ENCODE peak calls at places on chromosomes 1 and 21, in six cellular contexts. G is mammary epithelial cell, H is lower lobe of right lung, S is heart left ventricle, K is body of pancreas, Q is upper lobe of right lung. T is an unnamed sample.

GRCh38 chr21:34886554-34887385 is 162.3 kb downstream of the RUNX1 start:
- DNase-seq in K (peak; percentile 27), G (no peak), H (peak; percentile 69), Q (peak; percentile 77), S (no peak), T (peak; percentile 56)

GRCh38 chr1:209655832-209656231 is 3.6 kb upstream of the LAMB3 start:
- DNase-seq in H (no peak), S (no peak), K (peak; percentile 86), G (peak; percentile 99), Q (no peak), T (peak; percentile 24)

GRCh38 chr1:67771152-67771551 is 62.1 kb downstream of the GNG12 start:
- DNase-seq in S (no peak), Q (no peak), H (no peak), K (peak; percentile 88), G (peak; percentile 91), T (no peak)

GRCh38 chr1:171653796-171654704 is 1.6 kb upstream of the MYOC start:
- DNase-seq in S (no peak), Q (no peak), H (no peak), K (no peak), G (no peak), T (no peak)

GRCh38 chr1:101632548-101633256 is 364.0 kb downstream of the OLFM3 start:
- DNase-seq in H (no peak), G (no peak), K (no peak), Q (no peak), S (no peak), T (no peak)

GRCh38 chr21:38277501-38278111 is 20.8 kb downstream of the KCNJ15 start:
- DNase-seq in S (no peak), Q (no peak), G (peak; percentile 99), K (peak; percentile 25), H (no peak), T (no peak)

GRCh38 chr1:42173961-42174715 is 9.6 kb upstream of the GUCA2A start:
- DNase-seq in H (no peak), G (peak; percentile 94), K (no peak), Q (no peak), S (no peak), T (no peak)

GRCh38 chr1:157154291-157154690 is 16.1 kb upstream of the ETV3 start:
- DNase-seq in K (no peak), S (no peak), Q (no peak), H (no peak), G (no peak), T (peak; percentile 51)

GRCh38 chr1:51616903-51617708 is at the start of gene OSBPL9:
- DNase-seq in K (peak; percentile 89), G (peak; percentile 85), Q (peak; percentile 91), S (peak; percentile 92), H (peak; percentile 92), T (peak; percentile 96)

GRCh38 chr21:46457801-46458314 is 833 bp upstream of the DIP2A start:
- DNase-seq in H (peak; percentile 70), G (peak; percentile 53), S (peak; percentile 56), K (peak; percentile 37), Q (peak; percentile 82), T (no peak)

GRCh38 chr1:113369040-113369439 is 21.3 kb upstream of the MAGI3 start:
- DNase-seq in G (no peak), S (no peak), Q (no peak), H (no peak), K (no peak), T (no peak)

GRCh38 chr1:165075725-165076370 is 280.7 kb downstream of the LMX1A start:
- DNase-seq in S (no peak), K (peak; percentile 16), G (no peak), Q (no peak), H (no peak), T (no peak)

GRCh38 chr1:50420689-50421365 is 2.4 kb downstream of the DMRTA2 start:
- DNase-seq in H (no peak), Q (no peak), S (no peak), G (no peak), K (no peak), T (no peak)

GRCh38 chr1:47229031-47229831 is 2.8 kb downstream of the TAL1 start:
- DNase-seq in K (no peak), G (no peak), Q (no peak), H (no peak), S (no peak), T (no peak)

GRCh38 chr1:104476126-104476525 is 726.4 kb downstream of the AMY1C start:
- DNase-seq in K (no peak), H (no peak), G (no peak), S (no peak), Q (no peak), T (no peak)

GRCh38 chr21:44957047-44957831 is 17.4 kb downstream of the SLX9 start:
- DNase-seq in Q (no peak), H (peak; percentile 38), S (peak; percentile 26), K (no peak), G (no peak), T (no peak)

GRCh38 chr1:111192643-111193519 is 7.6 kb downstream of the DENND2D start:
- DNase-seq in S (no peak), K (no peak), G (peak; percentile 30), Q (no peak), H (no peak), T (no peak)

GRCh38 chr1:48853006-48853405 is 76.3 kb upstream of the BEND5 start:
- DNase-seq in K (no peak), G (peak; percentile 84), H (no peak), Q (no peak), S (no peak), T (no peak)

GRCh38 chr1:21028520-21029145 is 148.1 kb downstream of the EIF4G3 start:
- DNase-seq in Q (no peak), K (no peak), G (no peak), S (no peak), H (no peak), T (no peak)

GRCh38 chr1:66351913-66352312 is 182.0 kb upstream of the SGIP1 start:
- DNase-seq in Q (no peak), H (no peak), G (no peak), K (no peak), S (no peak), T (no peak)

GRCh38 chr1:47918257-47918867 is 78.8 kb downstream of the TRABD2B start:
- DNase-seq in H (no peak), K (peak; percentile 63), G (no peak), Q (no peak), S (no peak), T (no peak)

GRCh38 chr1:38763106-38763505 is 96.5 kb downstream of the RRAGC start:
- DNase-seq in S (no peak), Q (no peak), H (no peak), G (no peak), K (no peak), T (no peak)

GRCh38 chr1:1109743-1110142 is 6.1 kb downstream of the C1orf159 start:
- DNase-seq in G (no peak), K (no peak), H (peak; percentile 36), S (peak; percentile 4), Q (peak; percentile 38), T (peak; percentile 88)

GRCh38 chr1:177122461-177122860 is 42.1 kb downstream of the ASTN1 start:
- DNase-seq in Q (no peak), G (no peak), H (no peak), S (no peak), K (no peak), T (no peak)

GRCh38 chr1:187053876-187054275 is 225.1 kb downstream of the PLA2G4A start:
- DNase-seq in K (no peak), Q (no peak), G (no peak), H (no peak), S (no peak), T (no peak)

GRCh38 chr1:109404838-109405237 is 7.1 kb upstream of the SORT1 start:
- DNase-seq in G (no peak), K (no peak), H (no peak), S (no peak), Q (no peak), T (no peak)

DNA sequence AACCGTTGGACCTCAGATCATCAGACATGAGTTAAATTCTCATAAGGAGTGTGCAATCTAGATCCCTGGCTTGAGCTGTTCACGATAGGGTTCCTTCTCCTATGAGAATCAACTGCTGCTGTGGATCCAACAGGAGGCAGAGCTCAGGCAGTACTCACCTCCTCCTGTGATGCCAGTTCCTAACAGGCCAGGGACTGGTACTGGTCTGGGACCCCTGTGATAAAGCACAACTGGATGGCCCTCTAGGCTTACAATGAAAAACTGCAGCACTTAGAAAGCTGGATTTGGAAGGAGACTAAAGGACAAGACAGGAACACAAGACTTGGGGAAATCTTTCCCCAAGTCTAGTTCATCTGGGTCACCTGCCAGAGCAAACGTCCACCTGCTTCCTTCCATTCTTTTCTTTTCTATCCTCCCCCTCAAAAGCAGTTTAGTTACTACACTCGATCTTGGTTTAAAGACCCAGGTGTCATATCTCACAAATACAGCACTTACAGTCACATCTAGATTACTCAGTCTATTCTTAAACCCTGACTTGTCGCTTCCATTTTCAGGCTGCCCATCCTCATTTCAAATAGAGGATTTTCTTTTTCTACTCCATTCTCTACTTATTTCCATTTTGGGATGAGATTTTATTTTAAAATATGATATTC is 59.8 kb downstream of the PTPN14 start:
- DNase-seq in K (no peak), Q (no peak), G (no peak), H (no peak), S (no peak), T (no peak)
- H3K36me3 ChIP-seq in K (no peaks in the 10 kb centered on the region), Q (no peaks in the 10 kb centered on the region), G (no peaks in the 10 kb centered on the region), H (no peaks in the 10 kb centered on the region), S (no peaks in the 10 kb centered on the region), T (no peaks in the 10 kb centered on the region)

DNA sequence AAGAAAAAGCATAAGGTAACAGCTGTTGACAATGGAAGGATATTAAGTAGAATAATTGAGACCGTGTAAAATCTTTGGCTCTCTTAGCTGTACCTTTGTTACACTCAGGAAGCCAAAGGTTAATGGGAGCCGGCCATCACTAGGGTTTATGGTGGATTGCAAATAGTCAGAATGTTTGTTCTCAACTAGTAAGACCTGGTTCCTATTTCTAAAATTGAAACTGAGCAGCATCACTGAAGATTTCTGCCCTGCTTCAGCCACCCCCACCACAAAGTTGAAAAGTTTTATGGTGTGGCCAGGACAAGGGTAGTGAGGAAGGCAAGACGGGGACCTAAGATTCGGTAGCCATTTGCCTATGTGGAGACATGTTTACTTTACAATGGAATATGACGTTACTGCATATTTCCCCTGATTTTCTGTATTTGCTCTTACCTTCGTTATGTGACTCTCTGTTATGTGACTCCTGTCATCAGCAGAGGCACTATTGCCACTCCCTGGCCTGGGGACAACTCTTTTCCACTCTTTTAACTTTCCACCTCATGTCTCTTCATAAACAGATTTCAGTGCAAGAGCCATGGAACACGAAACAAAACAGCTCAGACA is 41.4 kb upstream of the KIF1B start:
- DNase-seq in K (no peak), H (no peak), S (no peak), G (no peak), Q (no peak), T (no peak)
- H3K36me3 ChIP-seq in K (peaks cover 10% of the 10 kb centered on the region), H (peaks cover 100% of the 10 kb centered on the region), S (no peaks in the 10 kb centered on the region), G (peaks cover 6% of the 10 kb centered on the region), Q (peaks cover 93% of the 10 kb centered on the region), T (no peaks in the 10 kb centered on the region)

DNA sequence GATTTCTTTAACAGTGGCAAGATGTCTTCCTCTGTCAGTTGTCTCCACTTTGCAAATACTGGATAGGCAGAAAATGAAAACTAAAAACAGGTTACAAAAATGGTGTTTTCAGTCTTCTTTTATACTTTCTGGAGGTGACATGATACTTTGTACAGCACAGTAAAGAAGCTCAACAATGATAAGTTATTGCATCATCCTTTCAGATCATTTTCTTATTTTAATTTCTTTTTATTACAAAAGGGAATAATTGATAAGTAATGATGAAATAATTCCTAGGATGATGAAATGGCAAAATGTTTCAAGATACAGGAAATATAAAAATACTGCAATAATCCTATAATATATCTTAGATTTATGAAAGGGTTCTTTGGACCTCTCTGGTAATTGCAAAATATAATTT is 16.5 kb downstream of the GORAB start:
- DNase-seq in G (no peak), K (no peak), Q (no peak), H (no peak), S (no peak), T (no peak)
- H3K36me3 ChIP-seq in G (peaks cover 24% of the 10 kb centered on the region), K (peaks cover 18% of the 10 kb centered on the region), Q (peaks cover 91% of the 10 kb centered on the region), H (peaks cover 98% of the 10 kb centered on the region), S (no peaks in the 10 kb centered on the region), T (no peaks in the 10 kb centered on the region)

GRCh38 chr1:35598895-35599294 is 25.8 kb downstream of the TFAP2E start:
- DNase-seq in Q (no peak), K (no peak), S (no peak), G (no peak), H (no peak), T (no peak)
- H3K36me3 ChIP-seq in Q (peaks cover 45% of the 10 kb centered on the region), K (peaks cover 14% of the 10 kb centered on the region), S (no peaks in the 10 kb centered on the region), G (peaks cover 10% of the 10 kb centered on the region), H (peaks cover 45% of the 10 kb centered on the region), T (no peaks in the 10 kb centered on the region)